ENCODE peak calls at places on chromosome 5, in five cellular contexts. One of them, this sample, is unnamed.

GRCh38 chr5:35754481-35754880 is 102.2 kb upstream of the IL7R start:
- DNase-seq in astrocyte: no peak
- DNase-seq in heart left ventricle: no peak
- DNase-seq in neural progenitor cell: peak; percentile 69
- DNase-seq in IMR-90: no peak
- DNase-seq in this sample: no peak

GRCh38 chr5:155728146-155728856 is 598.7 kb upstream of the SGCD start:
- DNase-seq in IMR-90: peak; percentile 16
- DNase-seq in heart left ventricle: peak; percentile 44
- DNase-seq in neural progenitor cell: peak; percentile 83
- DNase-seq in astrocyte: peak; percentile 47
- DNase-seq in this sample: no peak

GRCh38 chr5:78162253-78162862 is 132.1 kb downstream of the AP3B1 start:
- DNase-seq in heart left ventricle: no peak
- DNase-seq in IMR-90: peak; percentile 44
- DNase-seq in neural progenitor cell: peak; percentile 65
- DNase-seq in astrocyte: peak; percentile 3
- DNase-seq in this sample: no peak

GRCh38 chr5:35136386-35136785 is 88.6 kb upstream of the AGXT2 start:
- DNase-seq in astrocyte: peak; percentile 77
- DNase-seq in IMR-90: peak; percentile 95
- DNase-seq in neural progenitor cell: no peak
- DNase-seq in heart left ventricle: no peak
- DNase-seq in this sample: no peak

GRCh38 chr5:41924872-41925554 is at the start of gene FBXO4:
- DNase-seq in astrocyte: peak; percentile 73
- DNase-seq in IMR-90: peak; percentile 78
- DNase-seq in heart left ventricle: peak; percentile 85
- DNase-seq in neural progenitor cell: peak; percentile 85
- DNase-seq in this sample: peak; percentile 80

GRCh38 chr5:157312492-157312891 is 46.6 kb downstream of the CYFIP2 start:
- DNase-seq in heart left ventricle: no peak
- DNase-seq in IMR-90: peak; percentile 72
- DNase-seq in astrocyte: peak; percentile 55
- DNase-seq in neural progenitor cell: peak; percentile 60
- DNase-seq in this sample: peak; percentile 46

GRCh38 chr5:139650031-139650688 is 2.0 kb downstream of the CXXC5 start:
- DNase-seq in astrocyte: no peak
- DNase-seq in heart left ventricle: peak; percentile 66
- DNase-seq in IMR-90: no peak
- DNase-seq in neural progenitor cell: peak; percentile 80
- DNase-seq in this sample: peak; percentile 25

GRCh38 chr5:132371603-132371994 is 2.1 kb downstream of the SLC22A5 start:
- DNase-seq in neural progenitor cell: no peak
- DNase-seq in IMR-90: no peak
- DNase-seq in astrocyte: no peak
- DNase-seq in heart left ventricle: no peak
- DNase-seq in this sample: no peak

GRCh38 chr5:163354685-163355084 is 82.7 kb upstream of the CCNG1 start:
- DNase-seq in IMR-90: no peak
- DNase-seq in astrocyte: no peak
- DNase-seq in heart left ventricle: no peak
- DNase-seq in neural progenitor cell: no peak
- DNase-seq in this sample: no peak

GRCh38 chr5:159638954-159639559 is 277.2 kb upstream of the ADRA1B start:
- DNase-seq in IMR-90: peak; percentile 4
- DNase-seq in astrocyte: no peak
- DNase-seq in neural progenitor cell: no peak
- DNase-seq in heart left ventricle: no peak
- DNase-seq in this sample: no peak

GRCh38 chr5:97600486-97600885 is 417.4 kb upstream of the RIOK2 start:
- DNase-seq in heart left ventricle: no peak
- DNase-seq in neural progenitor cell: no peak
- DNase-seq in IMR-90: peak; percentile 1
- DNase-seq in astrocyte: no peak
- DNase-seq in this sample: no peak

GRCh38 chr5:26691486-26691885 is 346.9 kb downstream of the CDH9 start:
- DNase-seq in neural progenitor cell: no peak
- DNase-seq in IMR-90: no peak
- DNase-seq in heart left ventricle: no peak
- DNase-seq in astrocyte: no peak
- DNase-seq in this sample: no peak

GRCh38 chr5:157470616-157471015 is 10.6 kb downstream of the NIPAL4 start:
- DNase-seq in heart left ventricle: no peak
- DNase-seq in IMR-90: no peak
- DNase-seq in neural progenitor cell: no peak
- DNase-seq in astrocyte: no peak
- DNase-seq in this sample: no peak

GRCh38 chr5:59036274-59036961 is 453.5 kb downstream of the RAB3C start:
- DNase-seq in astrocyte: peak; percentile 89
- DNase-seq in heart left ventricle: no peak
- DNase-seq in neural progenitor cell: no peak
- DNase-seq in IMR-90: peak; percentile 99
- DNase-seq in this sample: no peak

GRCh38 chr5:125017796-125018195 is 271.4 kb upstream of the ZNF608 start:
- DNase-seq in astrocyte: no peak
- DNase-seq in IMR-90: no peak
- DNase-seq in neural progenitor cell: no peak
- DNase-seq in heart left ventricle: no peak
- DNase-seq in this sample: no peak

GRCh38 chr5:83255268-83255667 is 177.9 kb downstream of the XRCC4 start:
- DNase-seq in neural progenitor cell: no peak
- DNase-seq in heart left ventricle: no peak
- DNase-seq in IMR-90: peak; percentile 57
- DNase-seq in astrocyte: peak; percentile 77
- DNase-seq in this sample: no peak

GRCh38 chr5:172721455-172722308 is 49.3 kb downstream of the DUSP1 start:
- DNase-seq in neural progenitor cell: no peak
- DNase-seq in IMR-90: peak; percentile 42
- DNase-seq in astrocyte: no peak
- DNase-seq in heart left ventricle: peak; percentile 61
- DNase-seq in this sample: no peak

GRCh38 chr5:108637110-108637509 is 110.6 kb upstream of the FER start:
- DNase-seq in heart left ventricle: no peak
- DNase-seq in IMR-90: peak; percentile 62
- DNase-seq in astrocyte: no peak
- DNase-seq in neural progenitor cell: no peak
- DNase-seq in this sample: no peak

GRCh38 chr5:107782770-107783169 is 112.0 kb upstream of the EFNA5 start:
- DNase-seq in IMR-90: no peak
- DNase-seq in heart left ventricle: no peak
- DNase-seq in neural progenitor cell: no peak
- DNase-seq in astrocyte: no peak
- DNase-seq in this sample: no peak

GRCh38 chr5:149397530-149397929 is 18.4 kb upstream of the IL17B start:
- DNase-seq in heart left ventricle: no peak
- DNase-seq in neural progenitor cell: no peak
- DNase-seq in IMR-90: peak; percentile 97
- DNase-seq in astrocyte: peak; percentile 71
- DNase-seq in this sample: no peak

GRCh38 chr5:78424680-78425079 is 64.3 kb downstream of the SCAMP1 start:
- DNase-seq in neural progenitor cell: no peak
- DNase-seq in heart left ventricle: no peak
- DNase-seq in IMR-90: no peak
- DNase-seq in astrocyte: no peak
- DNase-seq in this sample: no peak

DNA sequence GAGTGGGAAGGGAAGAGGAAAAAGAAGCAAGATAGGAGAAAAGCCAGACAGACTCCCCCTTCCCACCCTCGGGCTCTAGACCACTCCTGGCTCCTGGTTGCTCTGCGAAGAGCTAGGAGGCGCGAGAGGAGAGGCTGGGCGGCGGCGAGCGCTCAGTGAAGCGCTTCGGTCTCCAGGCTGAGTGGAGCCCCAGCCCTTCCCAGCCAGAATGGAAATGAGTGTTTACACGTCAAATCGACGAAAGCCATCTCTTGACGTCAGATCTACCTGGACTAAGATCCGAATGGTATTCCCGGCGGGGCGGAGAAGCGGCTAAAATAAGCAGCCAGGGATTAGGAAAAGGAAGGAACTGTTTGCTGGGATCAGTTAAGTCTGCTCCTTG is at the start of gene PCSK1:
- DNase-seq in IMR-90: no peak
- DNase-seq in neural progenitor cell: peak; percentile 70
- DNase-seq in heart left ventricle: no peak
- DNase-seq in astrocyte: peak; percentile 23
- DNase-seq in this sample: peak; percentile 56
- TF ChIP-seq CTCF in IMR-90: no peak
- TF ChIP-seq CTCF in neural progenitor cell: no peak
- TF ChIP-seq CTCF in heart left ventricle: no peak
- TF ChIP-seq CTCF in astrocyte: no peak
- TF ChIP-seq CTCF in this sample: no peak

DNA sequence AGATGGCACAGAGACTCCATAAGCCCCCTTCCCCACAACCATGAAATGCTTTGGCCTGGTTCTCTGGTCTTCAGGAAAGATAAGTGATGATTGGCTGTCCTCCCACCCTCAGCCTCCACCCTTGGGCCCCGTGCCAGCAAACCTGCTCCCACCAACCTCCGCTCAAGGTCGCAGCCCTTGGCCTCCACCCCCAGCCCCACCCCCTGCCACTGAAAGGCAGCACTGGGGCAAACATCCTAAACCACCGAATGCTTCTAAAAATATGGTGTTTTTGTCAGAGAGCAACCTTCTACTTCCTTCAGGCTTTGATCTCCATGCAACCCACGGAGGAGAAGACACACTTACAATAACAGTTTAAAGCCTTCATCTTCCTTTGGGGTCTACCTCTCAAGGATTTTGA is 24.0 kb upstream of the TCF7 start:
- DNase-seq in IMR-90: no peak
- DNase-seq in neural progenitor cell: no peak
- DNase-seq in astrocyte: no peak
- DNase-seq in heart left ventricle: no peak
- DNase-seq in this sample: no peak
- H3K27ac ChIP-seq in IMR-90: no peak overlapping the region
- H3K27ac ChIP-seq in neural progenitor cell: no peak overlapping the region
- H3K27ac ChIP-seq in astrocyte: no peak overlapping the region
- H3K27ac ChIP-seq in heart left ventricle: no peak overlapping the region
- H3K27ac ChIP-seq in this sample: peak overlapping the region; percentile 86

DNA sequence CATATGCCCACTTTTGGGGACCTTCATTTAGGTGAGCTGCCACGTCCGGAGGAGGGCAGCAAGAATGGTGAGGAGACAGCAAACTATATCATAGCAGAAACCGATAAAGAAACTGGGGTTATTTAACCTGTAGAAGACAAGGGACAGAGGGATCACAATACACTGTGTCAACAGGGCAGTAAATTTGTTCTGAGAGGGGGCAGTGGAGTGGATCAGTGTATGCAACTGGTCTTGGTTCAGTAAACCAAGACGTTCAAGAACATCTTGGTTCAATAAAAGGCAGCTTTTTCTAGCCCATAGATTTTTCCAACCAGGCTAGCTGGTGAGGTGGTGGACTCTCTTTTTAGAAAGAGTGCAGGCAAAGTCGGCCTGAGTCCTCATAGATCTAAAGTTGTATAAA is 55.3 kb downstream of the PLAC8L1 start:
- DNase-seq in heart left ventricle: no peak
- DNase-seq in neural progenitor cell: no peak
- DNase-seq in IMR-90: no peak
- DNase-seq in astrocyte: no peak
- DNase-seq in this sample: no peak
- TF ChIP-seq CTCF in heart left ventricle: no peak
- TF ChIP-seq CTCF in neural progenitor cell: no peak
- TF ChIP-seq CTCF in IMR-90: no peak
- TF ChIP-seq CTCF in astrocyte: no peak
- TF ChIP-seq CTCF in this sample: no peak

DNA sequence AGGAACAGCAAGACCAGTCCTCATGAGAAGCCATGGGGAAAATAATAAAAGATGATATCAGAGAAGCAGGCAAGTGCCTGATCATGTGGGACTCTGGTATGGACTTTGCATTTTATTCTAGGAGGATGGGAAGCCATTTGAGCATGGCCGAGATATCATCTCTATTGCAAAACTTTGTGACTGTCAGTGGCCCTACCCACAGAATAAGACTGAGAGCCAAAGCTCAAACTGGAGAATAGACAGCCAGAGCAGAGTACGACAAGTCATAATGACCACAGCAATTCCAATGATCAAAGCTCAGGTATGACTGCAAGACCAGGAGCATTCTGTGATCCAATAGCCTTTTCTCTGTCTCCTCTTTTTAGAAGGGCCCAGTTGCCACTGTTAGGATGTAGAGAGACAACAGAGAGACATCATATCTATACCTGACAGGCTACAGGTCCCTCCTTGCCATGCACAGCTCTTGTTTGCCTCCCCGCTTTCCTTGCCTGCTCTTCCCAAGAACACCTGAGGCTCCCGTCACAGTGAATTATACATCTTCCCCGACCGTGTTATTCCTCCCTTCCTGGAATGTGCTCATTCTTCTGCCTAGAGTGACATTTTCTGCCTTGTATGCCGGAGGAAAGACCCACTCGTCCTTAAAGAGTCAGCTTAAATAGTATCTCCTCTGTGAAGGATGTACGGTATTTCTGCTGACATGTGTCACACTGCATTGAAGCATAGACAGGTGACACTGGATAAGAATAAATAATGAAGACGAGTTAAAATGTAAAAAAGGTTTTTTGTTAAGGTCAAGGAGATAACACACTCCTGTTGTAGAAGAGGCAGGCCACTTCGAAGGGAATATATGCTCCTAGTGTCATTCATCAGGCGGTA is 248.7 kb upstream of the MAP3K1 start:
- DNase-seq in heart left ventricle: no peak
- DNase-seq in IMR-90: no peak
- DNase-seq in neural progenitor cell: no peak
- DNase-seq in astrocyte: no peak
- DNase-seq in this sample: no peak
- H3K27ac ChIP-seq in heart left ventricle: no peak overlapping the region
- H3K27ac ChIP-seq in IMR-90: no peak overlapping the region
- H3K27ac ChIP-seq in neural progenitor cell: no peak overlapping the region
- H3K27ac ChIP-seq in astrocyte: no peak overlapping the region
- H3K27ac ChIP-seq in this sample: no peak overlapping the region

DNA sequence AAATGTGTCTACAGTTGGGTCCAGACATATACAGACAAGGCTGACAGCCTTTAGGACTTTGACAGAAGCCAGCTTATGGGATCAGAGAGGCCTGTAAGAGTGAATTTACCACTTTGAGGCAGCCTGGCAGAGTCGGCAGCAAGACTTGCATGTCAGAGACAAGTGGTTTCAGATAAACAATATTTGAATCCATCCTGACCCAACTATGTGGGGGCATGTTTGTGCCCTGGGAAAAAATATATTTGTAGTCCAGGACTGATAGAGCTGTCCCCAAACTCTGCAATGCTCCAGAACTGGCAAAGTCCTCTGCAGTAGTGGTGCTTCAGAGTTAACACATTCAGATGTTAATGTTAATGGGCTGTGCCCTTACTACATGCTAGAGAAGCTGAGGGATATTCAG is 43.1 kb downstream of the FEM1C start:
- DNase-seq in IMR-90: no peak
- DNase-seq in astrocyte: no peak
- DNase-seq in neural progenitor cell: no peak
- DNase-seq in heart left ventricle: peak; percentile 45
- DNase-seq in this sample: no peak
- TF ChIP-seq CTCF in IMR-90: no peak
- TF ChIP-seq CTCF in astrocyte: no peak
- TF ChIP-seq CTCF in neural progenitor cell: no peak
- TF ChIP-seq CTCF in heart left ventricle: no peak
- TF ChIP-seq CTCF in this sample: no peak

GRCh38 chr5:80054682-80055081 is 19.5 kb downstream of the THBS4 start:
- DNase-seq in heart left ventricle: no peak
- DNase-seq in IMR-90: peak; percentile 53
- DNase-seq in astrocyte: peak; percentile 28
- DNase-seq in neural progenitor cell: no peak
- DNase-seq in this sample: no peak
- H3K27ac ChIP-seq in heart left ventricle: no peak overlapping the region
- H3K27ac ChIP-seq in IMR-90: no peak overlapping the region
- H3K27ac ChIP-seq in astrocyte: no peak overlapping the region
- H3K27ac ChIP-seq in neural progenitor cell: no peak overlapping the region
- H3K27ac ChIP-seq in this sample: no peak overlapping the region